ENCODE peak calls at places on chromosomes 7 and 10, in five cellular contexts. X, G, N, P and L are unnamed samples.

GRCh38 chr7:6146666-6147065 is 115.5 kb downstream of the ANKRD61 start:
- DNase-seq in X (no peak), G (no peak), N (no peak), P (no peak), L (no peak)

GRCh38 chr7:7257899-7258692 is 75.8 kb downstream of the C1GALT1 start:
- DNase-seq in X (no peak), P (no peak), N (no peak), G (no peak), L (no peak)

GRCh38 chr7:96739609-96740008 is 30.0 kb upstream of the SEM1 start:
- DNase-seq in N (peak), P (no peak), X (no peak), G (no peak), L (no peak)

GRCh38 chr10:114458955-114459354 is 54.7 kb upstream of the AFAP1L2 start:
- DNase-seq in N (peak), G (no peak), P (peak), X (no peak), L (no peak)

GRCh38 chr10:32971536-32972091 is 13.6 kb upstream of the ITGB1 start:
- DNase-seq in P (no peak), X (no peak), N (no peak), G (no peak), L (no peak)

GRCh38 chr7:99997545-99998137 is 17.8 kb upstream of the ZKSCAN1 start:
- DNase-seq in G (peak), X (peak), P (peak), N (peak), L (no peak)

GRCh38 chr10:123158682-123159081 is 4.5 kb downstream of the BUB3 start:
- DNase-seq in N (no peak), G (no peak), P (no peak), X (no peak), L (no peak)

GRCh38 chr7:894164-894867 is 18.0 kb downstream of the GET4 start:
- DNase-seq in N (no peak), P (peak), X (no peak), G (no peak), L (no peak)

GRCh38 chr7:74633451-74633921 is 24.0 kb upstream of the GTF2I start:
- DNase-seq in X (no peak), N (no peak), P (no peak), G (no peak), L (no peak)

GRCh38 chr10:78846770-78847169 is 222.0 kb upstream of the ZMIZ1 start:
- DNase-seq in X (no peak), P (peak), G (no peak), N (no peak), L (no peak)

GRCh38 chr10:71921319-71922027 is 42.7 kb upstream of the CHST3 start:
- DNase-seq in P (no peak), G (no peak), X (peak), N (no peak), L (no peak)

GRCh38 chr7:40709077-40709964 is 574.5 kb downstream of the SUGCT start:
- DNase-seq in N (no peak), G (no peak), X (no peak), P (no peak), L (no peak)

DNA sequence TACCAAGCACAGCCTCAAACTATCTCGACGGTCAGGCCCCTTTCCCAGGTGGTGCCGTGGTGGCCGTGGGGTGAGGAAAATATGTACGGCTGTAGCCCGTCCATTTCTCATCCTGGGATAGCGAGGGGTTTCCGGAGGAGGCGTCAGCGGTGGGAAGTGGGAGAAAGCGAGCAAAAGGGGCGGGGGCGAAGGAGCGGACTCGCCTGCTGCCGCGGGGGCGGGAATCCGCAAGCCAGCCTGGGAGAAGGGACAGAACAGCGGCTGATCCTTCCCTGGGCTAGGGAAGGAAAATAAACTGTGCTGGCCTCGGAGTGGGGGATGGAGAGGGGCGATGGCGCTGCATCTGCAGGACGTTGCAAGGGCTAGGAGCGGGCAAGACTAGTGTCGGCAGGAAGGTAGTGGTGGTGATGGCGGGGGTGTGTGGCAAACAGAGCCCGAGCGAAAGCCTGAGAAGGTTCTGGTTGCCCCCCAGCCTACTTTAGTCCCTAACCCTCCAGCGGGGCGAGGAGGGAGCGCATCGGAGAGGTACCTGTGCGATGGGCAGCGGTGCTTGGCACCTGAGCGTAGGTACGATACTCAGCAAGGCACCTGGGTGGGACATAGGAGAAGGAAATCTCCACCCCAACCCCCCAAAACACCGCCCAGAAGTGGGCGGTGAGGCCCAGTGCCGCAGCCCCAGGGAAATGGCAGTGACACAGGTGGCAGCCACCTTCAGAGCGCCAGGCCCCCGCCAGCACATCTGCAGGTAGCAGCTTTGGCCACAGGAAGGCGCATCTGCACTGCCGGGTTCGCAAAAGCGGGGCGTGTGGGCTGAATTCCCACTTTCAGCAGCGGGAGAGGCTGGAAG is 49.9 kb upstream of the STEAP1B start:
- DNase-seq in N (peak), P (no peak), X (no peak), G (no peak), L (no peak)
- TF ChIP-seq CTCF in N (peak), P (no peak), X (peak), G (no peak), L (peak)

GRCh38 chr10:97334370-97335175 is at the start of gene FRAT2:
- DNase-seq in P (peak), X (peak), G (peak), N (peak), L (no peak)

GRCh38 chr10:97331304-97331703 is 3.2 kb downstream of the FRAT2 start:
- DNase-seq in G (no peak), X (no peak), P (no peak), N (peak), L (no peak)

GRCh38 chr10:97333351-97333600 is 1.3 kb downstream of the FRAT2 start:
- DNase-seq in P (no peak), X (no peak), G (no peak), N (peak), L (no peak)

GRCh38 chr10:97333601-97334369 is 744 bp downstream of the FRAT2 start:
- DNase-seq in X (peak), P (peak), G (no peak), N (peak), L (no peak)

GRCh38 chr10:97332586-97333350 is 1.8 kb downstream of the FRAT2 start:
- DNase-seq in X (peak), N (peak), P (no peak), G (no peak), L (peak)
- H3K4me3 ChIP-seq in X (no peak), N (peak), P (peak), G (peak), L (peak)

DNA sequence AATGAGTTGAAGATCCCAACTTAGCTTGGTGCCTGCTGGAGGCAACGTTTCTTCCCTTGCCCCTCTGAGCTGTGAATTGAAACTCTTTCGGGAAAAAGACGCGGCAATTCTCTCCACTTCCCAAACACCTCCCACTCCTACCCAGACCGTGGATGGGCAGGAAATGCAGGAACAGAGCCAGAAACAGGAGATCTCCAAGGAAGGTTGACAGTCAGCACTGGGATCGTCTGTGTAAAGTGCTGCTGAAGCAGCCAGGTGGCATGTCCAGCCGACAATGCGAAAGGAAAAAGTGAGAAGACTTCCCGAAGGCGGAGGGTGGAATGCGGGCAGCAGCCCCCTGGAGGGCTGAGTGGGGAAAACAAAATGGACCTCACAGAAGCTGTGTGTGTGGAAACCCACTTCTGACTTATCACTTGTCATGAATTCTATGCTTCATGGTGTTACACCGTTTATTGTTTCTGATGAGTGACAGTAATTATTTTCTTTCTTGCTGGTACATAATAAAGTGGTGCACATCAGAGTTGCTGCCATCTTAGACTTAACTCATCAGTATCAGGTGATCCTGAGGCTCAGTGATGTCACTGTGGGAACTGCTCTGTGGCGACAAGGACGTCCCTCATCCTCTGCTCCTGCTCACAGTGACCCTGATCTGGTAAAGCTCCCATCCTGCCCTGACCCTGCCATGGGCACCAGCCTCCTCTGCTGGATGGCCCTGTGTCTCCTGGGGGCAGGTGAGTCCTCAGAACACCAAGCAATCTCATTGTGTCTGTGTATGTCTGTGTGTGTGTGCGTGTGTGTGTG is 220.5 kb upstream of the PRSS1 start:
- DNase-seq in P (no peak), X (no peak), G (no peak), N (peak), L (no peak)
- TF ChIP-seq CTCF in P (no peak), X (no peak), G (no peak), N (no peak), L (no peak)

GRCh38 chr7:18087687-18088078 is 60.0 kb upstream of the PRPS1L1 start:
- DNase-seq in P (peak), G (no peak), X (no peak), N (peak), L (no peak)

GRCh38 chr7:18082169-18082568 is 54.5 kb upstream of the PRPS1L1 start:
- DNase-seq in N (no peak), X (no peak), P (no peak), G (no peak), L (no peak)

GRCh38 chr7:18087031-18087686 is 59.5 kb upstream of the PRPS1L1 start:
- DNase-seq in N (peak), G (no peak), P (peak), X (peak), L (no peak)

GRCh38 chr7:18081617-18082016 is 54.0 kb upstream of the PRPS1L1 start:
- DNase-seq in P (no peak), X (no peak), N (no peak), G (no peak), L (no peak)

DNA sequence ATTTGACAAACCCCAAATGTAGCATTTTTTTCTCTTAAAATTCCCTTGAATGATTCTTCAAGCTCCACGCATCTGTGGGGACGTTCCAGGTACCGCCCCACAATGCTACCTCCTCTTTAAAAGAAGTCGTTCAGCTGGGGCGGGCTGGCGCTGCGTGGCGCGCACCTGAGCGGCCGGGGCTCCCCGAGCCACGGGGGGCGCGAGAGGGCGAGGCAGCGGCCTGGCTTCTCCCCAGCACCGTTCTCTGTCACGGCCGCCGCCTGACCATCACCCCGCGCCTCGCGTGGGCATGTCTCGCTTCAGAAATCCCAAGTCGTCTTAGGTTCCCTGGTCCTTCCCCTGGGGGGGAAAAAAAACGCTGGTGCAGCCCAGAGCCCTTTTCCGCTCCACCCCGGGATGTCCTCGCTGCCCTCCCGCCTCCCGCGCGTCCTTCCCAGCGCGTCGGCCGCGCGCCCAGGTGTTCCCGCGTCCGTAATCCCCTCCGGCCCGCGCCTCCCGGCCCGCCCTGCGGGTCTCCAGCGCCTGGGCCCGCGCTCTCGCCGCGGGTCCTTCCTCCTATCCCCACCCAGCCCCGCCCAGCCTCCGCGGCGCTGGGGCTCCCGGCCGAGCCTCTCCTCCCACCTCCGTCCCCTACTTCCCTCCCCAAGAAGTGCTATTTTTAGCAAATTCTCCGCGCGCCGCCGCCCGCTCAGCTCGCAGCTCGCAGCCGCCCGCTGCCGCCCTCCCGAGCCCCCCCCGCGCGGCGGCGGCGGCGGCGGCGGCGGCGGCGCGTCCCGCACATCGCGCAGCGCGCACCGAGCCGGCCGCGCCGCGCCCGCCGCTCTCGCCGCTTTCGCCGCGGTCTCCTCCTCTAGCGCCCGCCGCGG is 58.8 kb upstream of the PRPS1L1 start:
- DNase-seq in P (peak), X (no peak), N (peak), G (no peak), L (no peak)
- H3K4me3 ChIP-seq in P (peak), X (no peak), N (peak), G (peak), L (peak)

GRCh38 chr10:96413151-96413787 is 54.5 kb upstream of the OPALIN start:
- DNase-seq in N (peak), X (no peak), P (no peak), G (no peak), L (no peak)
- TF ChIP-seq CTCF in N (peak), X (no peak), P (no peak), G (no peak), L (peak)

GRCh38 chr7:149767068-149767467 is 6.3 kb downstream of the ZNF467 start:
- DNase-seq in X (no peak), N (no peak), P (no peak), G (no peak), L (no peak)

GRCh38 chr7:149764481-149765398 is 8.6 kb downstream of the ZNF467 start:
- DNase-seq in G (no peak), X (no peak), N (peak), P (no peak), L (no peak)

GRCh38 chr7:149766215-149766614 is 7.2 kb downstream of the ZNF467 start:
- DNase-seq in N (peak), G (no peak), P (no peak), X (no peak), L (no peak)

GRCh38 chr7:149763563-149764240 is 9.7 kb downstream of the ZNF467 start:
- DNase-seq in N (no peak), X (no peak), P (no peak), G (no peak), L (no peak)

GRCh38 chr7:149765399-149766121 is 7.8 kb downstream of the ZNF467 start:
- DNase-seq in P (no peak), N (peak), G (no peak), X (no peak), L (no peak)
- H3K4me3 ChIP-seq in P (no peak), N (peak), G (no peak), X (no peak), L (no peak)

GRCh38 chr10:43138757-43139241 is 554 bp downstream of the CSGALNACT2 start:
- DNase-seq in G (no peak), N (peak), X (peak), P (no peak), L (no peak)

GRCh38 chr10:43136995-43137700 is 1.1 kb upstream of the CSGALNACT2 start:
- DNase-seq in N (no peak), P (no peak), X (peak), G (no peak), L (no peak)

GRCh38 chr10:43136432-43136831 is 1.8 kb upstream of the CSGALNACT2 start:
- DNase-seq in G (no peak), X (no peak), P (no peak), N (no peak), L (no peak)

GRCh38 chr10:43137701-43137970 is 609 bp upstream of the CSGALNACT2 start:
- DNase-seq in G (no peak), N (peak), X (peak), P (peak), L (no peak)

DNA sequence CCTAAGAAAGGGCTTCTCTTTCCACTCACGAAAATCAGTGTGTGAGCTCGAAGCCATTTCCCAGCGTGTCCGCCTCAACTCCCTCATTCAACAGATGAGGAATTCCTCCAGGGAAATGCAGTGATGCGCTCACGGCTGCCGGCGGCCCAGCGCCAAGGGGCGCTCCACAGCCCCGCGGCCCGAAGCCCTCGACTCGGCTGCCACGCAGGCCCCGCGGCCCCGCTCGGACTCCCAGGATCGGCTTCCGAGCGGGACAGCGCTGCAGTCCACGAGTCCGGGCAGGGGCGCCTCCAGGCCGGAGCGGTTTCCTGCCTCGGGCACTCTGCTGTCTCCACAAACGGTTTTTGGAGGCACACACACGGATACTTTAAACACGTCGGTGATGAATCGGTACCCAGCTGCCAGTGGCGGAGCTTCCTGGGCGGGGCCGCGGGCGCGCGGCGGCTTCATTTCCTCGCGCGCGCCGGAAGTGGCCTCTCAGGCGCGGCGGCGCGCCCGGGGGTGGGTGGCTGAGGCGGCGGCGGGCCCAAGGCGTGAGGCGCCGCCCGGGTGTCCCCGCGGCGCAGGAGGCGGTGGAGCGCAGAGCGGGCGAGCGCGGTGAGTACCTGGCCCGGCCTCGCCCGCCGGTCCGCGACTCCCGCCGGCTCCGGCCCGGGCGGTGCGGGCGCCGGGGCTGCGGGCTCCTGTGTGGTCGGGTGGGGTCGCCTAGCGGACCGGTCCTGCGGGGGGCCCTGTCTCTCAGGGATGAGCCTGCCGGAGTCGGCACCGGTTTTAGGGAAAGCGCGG is at the start of gene CSGALNACT2:
- DNase-seq in N (peak), G (peak), X (peak), P (peak), L (peak)
- TF ChIP-seq CTCF in N (no peak), G (no peak), X (no peak), P (no peak), L (no peak)